ENCODE peak calls at places on chromosomes 3 and 15, in nine cellular contexts. Z is A549, K is Panc1, E is HepG2, A is SK-N-SH, F is K562, N is GM12878, B is HCT116, P is HL-60. L is an unnamed sample.

GRCh38 chr3:57292895-57293526 is 526 bp upstream of the ASB14 start:
- DNase-seq in F (no peak), E (no peak), N (no peak), B (no peak), Z (no peak), P (no peak), K (no peak), A (no peak), L (no peak)

GRCh38 chr3:86948840-86949239 is 42.1 kb downstream of the VGLL3 start:
- DNase-seq in P (no peak), Z (peak; percentile 20), F (no peak), B (no peak), E (no peak), A (no peak), K (no peak), N (no peak), L (no peak)

GRCh38 chr15:90883526-90883931 is 775 bp upstream of the FES start:
- DNase-seq in Z (no peak), P (no peak), K (no peak), B (no peak), N (no peak), E (no peak), A (no peak), F (no peak), L (peak; percentile 18)

GRCh38 chr15:39239562-39239961 is 341.3 kb upstream of the THBS1 start:
- DNase-seq in N (no peak), Z (no peak), P (no peak), K (no peak), A (no peak), F (no peak), E (no peak), B (no peak), L (no peak)

GRCh38 chr15:60155661-60156060 is 151.6 kb downstream of the FOXB1 start:
- DNase-seq in Z (no peak), A (no peak), N (no peak), B (no peak), E (no peak), P (no peak), K (no peak), F (no peak), L (no peak)

GRCh38 chr15:74889390-74889881 is 406 bp upstream of the MPI start:
- DNase-seq in Z (no peak), E (no peak), A (peak; percentile 54), F (peak; percentile 74), K (no peak), B (no peak), P (no peak), N (no peak), L (peak; percentile 69)

GRCh38 chr15:69893863-69894262 is 203.9 kb downstream of the TLE3 start:
- DNase-seq in F (no peak), K (no peak), E (no peak), Z (no peak), A (peak; percentile 74), B (no peak), P (no peak), N (no peak), L (peak; percentile 28)

GRCh38 chr3:177772908-177773557 is 575.8 kb upstream of the TBL1XR1 start:
- DNase-seq in K (no peak), Z (no peak), A (no peak), N (no peak), B (no peak), E (no peak), P (no peak), F (no peak), L (no peak)

GRCh38 chr3:112629425-112629824 is 11.5 kb downstream of the CCDC80 start:
- DNase-seq in E (no peak), Z (peak; percentile 70), F (peak; percentile 50), A (no peak), K (no peak), N (no peak), P (no peak), B (peak; percentile 28), L (no peak)

GRCh38 chr3:160448845-160449659 is 534 bp downstream of the TRIM59 start:
- DNase-seq in F (peak; percentile 51), N (no peak), K (peak; percentile 39), Z (peak; percentile 83), E (no peak), A (peak; percentile 37), P (peak; percentile 38), B (no peak), L (no peak)

GRCh38 chr3:172166890-172167289 is 127.5 kb downstream of the FNDC3B start:
- DNase-seq in E (no peak), B (no peak), P (no peak), F (no peak), N (no peak), Z (no peak), K (no peak), A (no peak), L (no peak)

GRCh38 chr3:138187296-138188012 is at the start of gene ARMC8:
- DNase-seq in Z (peak; percentile 33), E (peak; percentile 77), A (peak; percentile 85), B (peak; percentile 73), N (no peak), F (no peak), K (no peak), P (peak; percentile 70), L (peak; percentile 81)

GRCh38 chr3:8619548-8619947 is 25.1 kb downstream of the SSUH2 start:
- DNase-seq in Z (no peak), N (no peak), P (no peak), F (no peak), E (no peak), B (no peak), K (no peak), A (no peak), L (no peak)

GRCh38 chr3:133531981-133532380 is 41.5 kb upstream of the CDV3 start:
- DNase-seq in E (no peak), B (no peak), F (no peak), Z (no peak), K (no peak), N (no peak), A (no peak), P (no peak), L (no peak)

GRCh38 chr3:59821274-59821673 is 771.4 kb upstream of the CFAP20DC start:
- DNase-seq in E (no peak), P (no peak), K (no peak), Z (no peak), A (no peak), F (peak; percentile 15), B (no peak), N (no peak), L (no peak)

GRCh38 chr3:55329849-55330248 is 157.3 kb downstream of the WNT5A start:
- DNase-seq in B (no peak), K (peak; percentile 43), N (no peak), P (no peak), Z (no peak), A (no peak), E (no peak), F (no peak), L (no peak)
- TF ChIP-seq REST in B (no peak), K (no peak), N (no peak), P (no peak), Z (no peak), A (no peak), E (no peak), F (no peak), L (no peak)

DNA sequence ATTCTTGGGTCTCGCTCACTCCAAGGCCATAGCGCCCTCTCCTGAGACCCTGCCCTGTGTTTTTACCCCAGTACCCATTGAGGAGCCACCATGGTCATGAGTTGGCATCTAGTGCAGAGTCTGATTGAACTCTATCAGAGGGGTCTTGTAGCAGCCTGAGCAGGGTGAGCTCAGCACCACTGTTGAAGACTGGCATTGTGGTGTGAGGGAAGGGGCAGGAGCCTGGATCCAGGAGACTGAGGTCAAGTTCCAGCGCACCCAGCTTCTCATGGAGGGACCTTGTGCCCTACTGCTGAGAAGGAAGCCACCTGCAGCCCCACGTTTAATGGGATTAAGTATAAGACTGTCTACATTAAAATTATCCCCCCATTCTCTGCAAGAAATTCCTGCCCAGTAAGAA is 65.8 kb upstream of the LARS2 start:
- DNase-seq in K (no peak), P (no peak), E (no peak), A (no peak), Z (no peak), B (no peak), N (no peak), F (no peak), L (no peak)
- TF ChIP-seq REST in K (no peak), P (no peak), E (no peak), A (no peak), Z (no peak), B (no peak), N (no peak), F (no peak), L (no peak)

GRCh38 chr3:61858054-61858453 is 296.7 kb downstream of the PTPRG start:
- DNase-seq in F (no peak), B (peak; percentile 7), Z (no peak), K (no peak), N (no peak), E (no peak), P (no peak), A (peak; percentile 27), L (no peak)

GRCh38 chr3:61857297-61857696 is 295.9 kb downstream of the PTPRG start:
- DNase-seq in N (no peak), K (no peak), E (no peak), A (no peak), B (no peak), Z (no peak), P (no peak), F (no peak), L (no peak)

GRCh38 chr3:61853912-61854311 is 292.5 kb downstream of the PTPRG start:
- DNase-seq in Z (no peak), K (no peak), P (no peak), E (no peak), N (no peak), A (no peak), F (no peak), B (no peak), L (no peak)

GRCh38 chr3:61855211-61855610 is 293.8 kb downstream of the PTPRG start:
- DNase-seq in K (no peak), N (no peak), F (no peak), P (no peak), B (no peak), Z (no peak), A (no peak), E (no peak), L (no peak)
- TF ChIP-seq REST in K (no peak), N (no peak), F (no peak), P (no peak), B (no peak), Z (no peak), A (no peak), E (no peak), L (no peak)

GRCh38 chr3:30752961-30753360 is 141.5 kb downstream of the GADL1 start:
- DNase-seq in Z (peak; percentile 60), N (no peak), E (peak; percentile 21), P (peak; percentile 48), A (no peak), F (no peak), B (no peak), K (no peak), L (no peak)

GRCh38 chr3:30747771-30748281 is 141.4 kb downstream of the TGFBR2 start:
- DNase-seq in P (no peak), A (peak; percentile 19), E (peak; percentile 55), N (no peak), B (peak; percentile 49), K (no peak), F (no peak), Z (peak; percentile 60), L (peak; percentile 70)

GRCh38 chr3:30750967-30751366 is 143.5 kb downstream of the GADL1 start:
- DNase-seq in F (no peak), P (no peak), A (no peak), E (no peak), Z (no peak), N (no peak), B (no peak), K (no peak), L (peak; percentile 67)

GRCh38 chr3:30749230-30749629 is 142.8 kb downstream of the TGFBR2 start:
- DNase-seq in A (no peak), Z (no peak), B (no peak), F (no peak), N (no peak), K (no peak), E (no peak), P (no peak), L (no peak)

GRCh38 chr3:30751610-30752299 is 142.7 kb downstream of the GADL1 start:
- DNase-seq in E (peak; percentile 20), F (no peak), B (peak; percentile 15), N (peak; percentile 11), A (peak; percentile 24), K (no peak), Z (peak; percentile 36), P (no peak), L (peak; percentile 77)
- TF ChIP-seq REST in E (no peak), F (no peak), B (no peak), N (no peak), A (no peak), K (no peak), Z (no peak), P (no peak), L (no peak)